ENCODE peak calls at places on chromosomes 6 and 20, in seven cellular contexts. One of them, this sample, is unnamed.

GRCh38 chr6:25959890-25960531 is 2.6 kb upstream of the TRIM38 start:
- DNase-seq in LoVo: no peak
- DNase-seq in activated CD8-positive, alpha-beta memory T cell treated with anti-CD3 and anti-CD28 coated beads, Interleukin-2, amount 50 U/mL, for 4 hours: no peak
- DNase-seq in GF-D8: no peak
- DNase-seq in type B pancreatic cell: no peak
- DNase-seq in GM13977: no peak
- DNase-seq in naive B cell: no peak
- DNase-seq in this sample: no peak

GRCh38 chr20:59084041-59084841 is 41.7 kb upstream of the PRELID3B start:
- DNase-seq in GF-D8: no peak
- DNase-seq in naive B cell: no peak
- DNase-seq in activated CD8-positive, alpha-beta memory T cell treated with anti-CD3 and anti-CD28 coated beads, Interleukin-2, amount 50 U/mL, for 4 hours: no peak
- DNase-seq in GM13977: no peak
- DNase-seq in LoVo: no peak
- DNase-seq in type B pancreatic cell: no peak
- DNase-seq in this sample: no peak

GRCh38 chr6:58290177-58290576 is 972.7 kb downstream of the PRIM2 start:
- DNase-seq in type B pancreatic cell: no peak
- DNase-seq in LoVo: no peak
- DNase-seq in activated CD8-positive, alpha-beta memory T cell treated with anti-CD3 and anti-CD28 coated beads, Interleukin-2, amount 50 U/mL, for 4 hours: no peak
- DNase-seq in GM13977: no peak
- DNase-seq in naive B cell: no peak
- DNase-seq in GF-D8: no peak
- DNase-seq in this sample: no peak

GRCh38 chr20:40675599-40676221 is 13.3 kb downstream of the MAFB start:
- DNase-seq in activated CD8-positive, alpha-beta memory T cell treated with anti-CD3 and anti-CD28 coated beads, Interleukin-2, amount 50 U/mL, for 4 hours: no peak
- DNase-seq in GM13977: no peak
- DNase-seq in naive B cell: no peak
- DNase-seq in LoVo: no peak
- DNase-seq in GF-D8: no peak
- DNase-seq in type B pancreatic cell: no peak
- DNase-seq in this sample: no peak

GRCh38 chr6:76633259-76633658 is 560.8 kb upstream of the IMPG1 start:
- DNase-seq in naive B cell: no peak
- DNase-seq in type B pancreatic cell: no peak
- DNase-seq in GM13977: no peak
- DNase-seq in GF-D8: no peak
- DNase-seq in LoVo: no peak
- DNase-seq in activated CD8-positive, alpha-beta memory T cell treated with anti-CD3 and anti-CD28 coated beads, Interleukin-2, amount 50 U/mL, for 4 hours: no peak
- DNase-seq in this sample: no peak

GRCh38 chr6:53934013-53934412 is 139.2 kb downstream of the LRRC1 start:
- DNase-seq in GM13977: no peak
- DNase-seq in activated CD8-positive, alpha-beta memory T cell treated with anti-CD3 and anti-CD28 coated beads, Interleukin-2, amount 50 U/mL, for 4 hours: no peak
- DNase-seq in LoVo: no peak
- DNase-seq in naive B cell: no peak
- DNase-seq in GF-D8: no peak
- DNase-seq in type B pancreatic cell: no peak
- DNase-seq in this sample: no peak

GRCh38 chr6:1607557-1608221 is 2.0 kb upstream of the FOXC1 start:
- DNase-seq in LoVo: no peak
- DNase-seq in GM13977: peak; percentile 45
- DNase-seq in naive B cell: no peak
- DNase-seq in activated CD8-positive, alpha-beta memory T cell treated with anti-CD3 and anti-CD28 coated beads, Interleukin-2, amount 50 U/mL, for 4 hours: no peak
- DNase-seq in GF-D8: no peak
- DNase-seq in type B pancreatic cell: no peak
- DNase-seq in this sample: no peak

GRCh38 chr6:4153514-4153985 is 18.2 kb upstream of the ECI2 start:
- DNase-seq in type B pancreatic cell: no peak
- DNase-seq in GM13977: no peak
- DNase-seq in activated CD8-positive, alpha-beta memory T cell treated with anti-CD3 and anti-CD28 coated beads, Interleukin-2, amount 50 U/mL, for 4 hours: no peak
- DNase-seq in LoVo: no peak
- DNase-seq in naive B cell: no peak
- DNase-seq in GF-D8: no peak
- DNase-seq in this sample: no peak

GRCh38 chr20:62921119-62921687 is 5.1 kb downstream of the DIDO1 start:
- DNase-seq in LoVo: peak; percentile 18
- DNase-seq in naive B cell: no peak
- DNase-seq in GM13977: no peak
- DNase-seq in type B pancreatic cell: no peak
- DNase-seq in GF-D8: no peak
- DNase-seq in activated CD8-positive, alpha-beta memory T cell treated with anti-CD3 and anti-CD28 coated beads, Interleukin-2, amount 50 U/mL, for 4 hours: peak; percentile 68
- DNase-seq in this sample: no peak

GRCh38 chr6:89758830-89759229 is 60.8 kb downstream of the MDN1 start:
- DNase-seq in LoVo: no peak
- DNase-seq in activated CD8-positive, alpha-beta memory T cell treated with anti-CD3 and anti-CD28 coated beads, Interleukin-2, amount 50 U/mL, for 4 hours: no peak
- DNase-seq in naive B cell: no peak
- DNase-seq in GF-D8: no peak
- DNase-seq in type B pancreatic cell: no peak
- DNase-seq in GM13977: no peak
- DNase-seq in this sample: no peak

GRCh38 chr20:50580016-50580747 is 70.0 kb downstream of the PTPN1 start:
- DNase-seq in LoVo: peak; percentile 22
- DNase-seq in GM13977: peak; percentile 77
- DNase-seq in naive B cell: peak; percentile 44
- DNase-seq in activated CD8-positive, alpha-beta memory T cell treated with anti-CD3 and anti-CD28 coated beads, Interleukin-2, amount 50 U/mL, for 4 hours: peak; percentile 55
- DNase-seq in type B pancreatic cell: no peak
- DNase-seq in GF-D8: no peak
- DNase-seq in this sample: no peak

GRCh38 chr20:45311589-45312211 is 3.6 kb upstream of the MATN4 start:
- DNase-seq in GM13977: peak; percentile 88
- DNase-seq in LoVo: peak; percentile 78
- DNase-seq in naive B cell: peak; percentile 58
- DNase-seq in type B pancreatic cell: peak; percentile 80
- DNase-seq in activated CD8-positive, alpha-beta memory T cell treated with anti-CD3 and anti-CD28 coated beads, Interleukin-2, amount 50 U/mL, for 4 hours: peak; percentile 62
- DNase-seq in GF-D8: no peak
- DNase-seq in this sample: no peak

This sample was measured in osteocyte.